ENCODE peak calls at places on chromosomes 6 and 20, in four cellular contexts. R is naive thymus-derived CD4-positive, alpha-beta T cell; F is psoas muscle; T is heart left ventricle. X is an unnamed sample. For H3K9me3, the result is how much of the 10 kb centered on the place peaks cover.

GRCh38 chr6:209432-210103 is 82.7 kb upstream of the DUSP22 start:
- DNase-seq in R (no peak), F (no peak), T (no peak), X (no peak)

GRCh38 chr20:38113401-38114325 is 51.4 kb downstream of the TGM2 start:
- DNase-seq in R (no peak), F (no peak), T (peak), X (no peak)

GRCh38 chr6:73983367-73983766 is 287.4 kb downstream of the CD109 start:
- DNase-seq in R (no peak), F (no peak), T (no peak), X (no peak)

GRCh38 chr6:17962436-17963031 is 24.9 kb downstream of the KIF13A start:
- DNase-seq in R (no peak), F (peak), T (peak), X (no peak)

GRCh38 chr6:5464096-5464885 is 203.0 kb downstream of the FARS2 start:
- DNase-seq in R (no peak), F (no peak), T (no peak), X (no peak)

GRCh38 chr6:43714311-43715055 is 26.9 kb upstream of the MRPS18A start:
- DNase-seq in R (no peak), F (peak), T (peak), X (no peak)

GRCh38 chr20:50395258-50395729 is 114.9 kb upstream of the PTPN1 start:
- DNase-seq in R (no peak), F (peak), T (peak), X (no peak)

GRCh38 chr6:96234476-96234875 is 218.7 kb downstream of the FUT9 start:
- DNase-seq in R (no peak), F (no peak), T (no peak), X (no peak)

GRCh38 chr6:146770965-146771735 is 172.4 kb downstream of the ADGB start:
- DNase-seq in R (no peak), F (peak), T (peak), X (peak)

GRCh38 chr6:40308533-40309306 is 278.4 kb downstream of the LRFN2 start:
- DNase-seq in R (peak), F (peak), T (peak), X (no peak)

GRCh38 chr6:107114872-107115694 is at the start of gene BEND3:
- DNase-seq in R (peak), F (peak), T (peak), X (peak)

GRCh38 chr6:139027620-139028182 is 844 bp upstream of the ABRACL start:
- DNase-seq in R (no peak), F (no peak), T (no peak), X (no peak)

GRCh38 chr6:24614048-24614420 is 32.0 kb downstream of the KIAA0319 start:
- DNase-seq in R (no peak), F (no peak), T (no peak), X (no peak)

GRCh38 chr6:22904413-22904812 is 335.0 kb downstream of the HDGFL1 start:
- DNase-seq in R (no peak), F (no peak), T (no peak), X (no peak)

GRCh38 chr20:56202493-56203077 is 45.9 kb upstream of the MC3R start:
- DNase-seq in R (no peak), F (no peak), T (no peak), X (no peak)

GRCh38 chr6:21922086-21922485 is 328.5 kb downstream of the SOX4 start:
- DNase-seq in R (no peak), F (no peak), T (no peak), X (no peak)

GRCh38 chr6:109360791-109361190 is 21.5 kb downstream of the CD164 start:
- DNase-seq in R (no peak), F (no peak), T (no peak), X (no peak)

GRCh38 chr6:41771058-41771983 is 8.4 kb downstream of the FRS3 start:
- DNase-seq in R (no peak), F (no peak), T (no peak), X (no peak)

GRCh38 chr6:122789862-122790739 is 1.0 kb downstream of the SMPDL3A start:
- DNase-seq in R (no peak), F (peak), T (peak), X (no peak)

GRCh38 chr20:48698507-48699267 is 129.1 kb downstream of the PREX1 start:
- DNase-seq in R (no peak), F (no peak), T (no peak), X (no peak)

GRCh38 chr6:29531668-29532067 is 27.9 kb downstream of the UBD start:
- DNase-seq in R (no peak), F (no peak), T (no peak), X (no peak)

GRCh38 chr6:18528084-18528743 is 141.1 kb downstream of the RNF144B start:
- DNase-seq in R (no peak), F (no peak), T (no peak), X (no peak)

GRCh38 chr20:5796369-5797040 is 46.3 kb downstream of the SHLD1 start:
- DNase-seq in R (no peak), F (no peak), T (no peak), X (no peak)

GRCh38 chr20:58515240-58516212 is at the start of gene APCDD1L:
- DNase-seq in R (no peak), F (no peak), T (no peak), X (no peak)

GRCh38 chr6:32666420-32667300 is at the start of gene HLA-DQB1:
- DNase-seq in R (no peak), F (no peak), T (peak), X (no peak)

GRCh38 chr20:39630215-39630614 is 668.1 kb downstream of the DHX35 start:
- DNase-seq in R (no peak), F (no peak), T (no peak), X (no peak)
- H3K9me3 ChIP-seq in R (under half), F (under half), T (under half), X (under half)

DNA sequence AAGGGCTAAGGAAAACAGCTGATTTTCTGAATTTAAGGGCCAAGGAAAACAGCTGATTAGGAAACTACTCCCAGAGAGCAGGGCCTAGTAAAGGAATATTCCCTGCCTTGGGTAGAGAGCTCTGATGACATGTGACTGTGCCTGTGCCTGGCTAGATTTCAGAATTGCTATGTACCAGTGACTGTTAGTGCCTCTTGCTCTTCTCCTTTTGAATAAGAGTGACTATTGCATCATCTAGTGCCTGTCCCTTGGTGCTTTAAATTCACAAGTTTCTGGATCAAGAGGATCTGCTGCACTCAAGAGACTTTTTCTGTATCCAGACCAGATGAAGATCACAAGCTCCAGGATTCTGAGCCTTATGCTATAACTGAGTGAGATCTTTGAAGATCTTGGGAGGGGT is 332.9 kb downstream of the KIF16B start:
- DNase-seq in R (no peak), F (no peak), T (no peak), X (no peak)
- H3K9me3 ChIP-seq in R (under half), F (under half), T (under half), X (under half)

GRCh38 chr6:143697401-143697800 is 19.6 kb downstream of the PHACTR2 start:
- DNase-seq in R (no peak), F (no peak), T (no peak), X (no peak)
- H3K9me3 ChIP-seq in R (under half), F (under half), T (under half), X (under half)

DNA sequence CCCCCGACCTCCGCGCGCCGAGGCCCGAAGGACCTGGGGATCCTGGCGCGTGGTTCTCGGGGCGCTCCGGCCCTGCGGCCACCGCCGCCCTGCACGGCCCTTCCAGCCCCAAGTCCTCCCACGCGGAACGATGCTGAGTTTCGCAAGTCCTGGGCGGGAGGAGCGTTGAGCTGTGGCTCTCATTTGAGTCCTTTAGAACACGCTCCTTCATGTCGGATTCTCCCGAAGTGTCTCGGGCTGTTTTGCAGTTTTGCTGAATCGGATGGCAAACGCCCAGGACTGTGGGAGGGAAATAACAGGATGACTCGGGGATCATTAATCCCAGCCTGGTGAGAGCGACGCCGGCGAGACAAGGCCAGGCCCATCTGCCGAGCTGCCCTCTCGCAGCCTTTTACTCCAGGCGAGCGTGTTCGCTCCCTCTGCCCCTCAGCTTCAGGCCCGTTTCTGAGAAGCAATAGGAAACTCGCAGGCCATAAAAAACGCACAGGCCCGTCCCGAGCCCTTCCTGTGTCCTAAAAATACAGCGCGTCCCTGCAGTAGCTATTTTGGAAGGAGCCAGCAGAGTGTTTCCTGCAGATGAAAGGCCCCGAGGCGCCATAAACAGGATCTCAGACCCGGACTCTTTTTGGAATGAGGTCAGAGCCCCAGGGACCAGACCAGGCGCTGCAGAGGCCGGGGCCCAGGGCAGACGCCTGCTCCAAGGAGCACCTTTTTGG is 153.5 kb downstream of the DLL1 start:
- DNase-seq in R (no peak), F (no peak), T (peak), X (peak)
- H3K9me3 ChIP-seq in R (under half), F (under half), T (under half), X (under half)

GRCh38 chr6:169415179-169415578 is 161.5 kb upstream of the THBS2 start:
- DNase-seq in R (no peak), F (no peak), T (no peak), X (no peak)
- H3K9me3 ChIP-seq in R (under half), F (under half), T (under half), X (under half)

X was measured in T-helper 17 cell.